ENCODE peak calls at places on chromosome 14, in ten cellular contexts. One of them, this sample, is unnamed.

GRCh38 chr14:88895116-88895515 is 70.7 kb downstream of the TTC8 start:
- DNase-seq in spleen: no peak
- DNase-seq in gastrocnemius medialis: no peak
- DNase-seq in cardiac muscle cell: no peak
- DNase-seq in fibroblast of lung: peak; percentile 63
- DNase-seq in dorsolateral prefrontal cortex: no peak
- DNase-seq in tibial artery: no peak
- DNase-seq in astrocyte of the spinal cord: peak; percentile 53
- DNase-seq in adrenal gland: no peak
- DNase-seq in upper lobe of right lung: no peak
- DNase-seq in this sample: peak; percentile 77

GRCh38 chr14:99633141-99633540 is 11.8 kb upstream of the HHIPL1 start:
- DNase-seq in spleen: no peak
- DNase-seq in gastrocnemius medialis: no peak
- DNase-seq in cardiac muscle cell: no peak
- DNase-seq in fibroblast of lung: no peak
- DNase-seq in dorsolateral prefrontal cortex: no peak
- DNase-seq in tibial artery: no peak
- DNase-seq in astrocyte of the spinal cord: no peak
- DNase-seq in adrenal gland: no peak
- DNase-seq in upper lobe of right lung: no peak
- DNase-seq in this sample: no peak

GRCh38 chr14:73787760-73788508 is 63.7 kb upstream of the PTGR2 start:
- DNase-seq in spleen: peak; percentile 34
- DNase-seq in gastrocnemius medialis: no peak
- DNase-seq in cardiac muscle cell: no peak
- DNase-seq in fibroblast of lung: peak; percentile 67
- DNase-seq in dorsolateral prefrontal cortex: no peak
- DNase-seq in tibial artery: no peak
- DNase-seq in astrocyte of the spinal cord: peak; percentile 53
- DNase-seq in adrenal gland: no peak
- DNase-seq in upper lobe of right lung: no peak
- DNase-seq in this sample: peak; percentile 42

GRCh38 chr14:63006515-63006914 is 38.7 kb downstream of the KCNH5 start:
- DNase-seq in spleen: no peak
- DNase-seq in gastrocnemius medialis: no peak
- DNase-seq in cardiac muscle cell: no peak
- DNase-seq in fibroblast of lung: peak; percentile 9
- DNase-seq in dorsolateral prefrontal cortex: no peak
- DNase-seq in tibial artery: no peak
- DNase-seq in astrocyte of the spinal cord: no peak
- DNase-seq in adrenal gland: no peak
- DNase-seq in upper lobe of right lung: no peak
- DNase-seq in this sample: no peak

GRCh38 chr14:103600503-103600902 is 28.5 kb upstream of the KLC1 start:
- DNase-seq in spleen: no peak
- DNase-seq in gastrocnemius medialis: no peak
- DNase-seq in cardiac muscle cell: no peak
- DNase-seq in fibroblast of lung: no peak
- DNase-seq in dorsolateral prefrontal cortex: no peak
- DNase-seq in tibial artery: no peak
- DNase-seq in astrocyte of the spinal cord: no peak
- DNase-seq in adrenal gland: no peak
- DNase-seq in upper lobe of right lung: no peak
- DNase-seq in this sample: no peak

GRCh38 chr14:70658899-70659298 is 17.2 kb downstream of the TTC9 start:
- DNase-seq in spleen: no peak
- DNase-seq in gastrocnemius medialis: no peak
- DNase-seq in cardiac muscle cell: no peak
- DNase-seq in fibroblast of lung: no peak
- DNase-seq in dorsolateral prefrontal cortex: no peak
- DNase-seq in tibial artery: no peak
- DNase-seq in astrocyte of the spinal cord: no peak
- DNase-seq in adrenal gland: no peak
- DNase-seq in upper lobe of right lung: no peak
- DNase-seq in this sample: no peak

GRCh38 chr14:64478634-64479250 is 13.4 kb downstream of the AKAP5 start:
- DNase-seq in spleen: no peak
- DNase-seq in gastrocnemius medialis: no peak
- DNase-seq in cardiac muscle cell: no peak
- DNase-seq in fibroblast of lung: peak; percentile 52
- DNase-seq in dorsolateral prefrontal cortex: no peak
- DNase-seq in tibial artery: no peak
- DNase-seq in astrocyte of the spinal cord: peak; percentile 47
- DNase-seq in adrenal gland: no peak
- DNase-seq in upper lobe of right lung: no peak
- DNase-seq in this sample: peak; percentile 19

GRCh38 chr14:76373456-76373855 is 2.5 kb upstream of the ESRRB start:
- DNase-seq in spleen: no peak
- DNase-seq in gastrocnemius medialis: no peak
- DNase-seq in cardiac muscle cell: no peak
- DNase-seq in fibroblast of lung: no peak
- DNase-seq in dorsolateral prefrontal cortex: no peak
- DNase-seq in tibial artery: no peak
- DNase-seq in astrocyte of the spinal cord: no peak
- DNase-seq in adrenal gland: no peak
- DNase-seq in upper lobe of right lung: no peak
- DNase-seq in this sample: peak; percentile 33

GRCh38 chr14:25833341-25834121 is 764.3 kb downstream of the NOVA1 start:
- DNase-seq in spleen: no peak
- DNase-seq in gastrocnemius medialis: no peak
- DNase-seq in cardiac muscle cell: peak; percentile 73
- DNase-seq in fibroblast of lung: peak; percentile 42
- DNase-seq in dorsolateral prefrontal cortex: peak; percentile 56
- DNase-seq in tibial artery: no peak
- DNase-seq in astrocyte of the spinal cord: peak; percentile 29
- DNase-seq in adrenal gland: peak; percentile 81
- DNase-seq in upper lobe of right lung: no peak
- DNase-seq in this sample: peak; percentile 67

GRCh38 chr14:52269100-52269499 is 1.6 kb downstream of the PTGDR start:
- DNase-seq in spleen: no peak
- DNase-seq in gastrocnemius medialis: no peak
- DNase-seq in cardiac muscle cell: no peak
- DNase-seq in fibroblast of lung: no peak
- DNase-seq in dorsolateral prefrontal cortex: no peak
- DNase-seq in tibial artery: no peak
- DNase-seq in astrocyte of the spinal cord: no peak
- DNase-seq in adrenal gland: no peak
- DNase-seq in upper lobe of right lung: no peak
- DNase-seq in this sample: no peak
- H3K4me3 ChIP-seq in spleen: peak overlapping the region; percentile 51
- H3K4me3 ChIP-seq in gastrocnemius medialis: peak overlapping the region; percentile 48
- H3K4me3 ChIP-seq in cardiac muscle cell: no peak overlapping the region
- H3K4me3 ChIP-seq in fibroblast of lung: peak overlapping the region; percentile 13
- H3K4me3 ChIP-seq in dorsolateral prefrontal cortex: no peak overlapping the region
- H3K4me3 ChIP-seq in tibial artery: peak overlapping the region; percentile 62
- H3K4me3 ChIP-seq in astrocyte of the spinal cord: no peak overlapping the region
- H3K4me3 ChIP-seq in adrenal gland: no peak overlapping the region
- H3K4me3 ChIP-seq in upper lobe of right lung: peak overlapping the region; percentile 47
- H3K4me3 ChIP-seq in this sample: no peak overlapping the region

GRCh38 chr14:21241218-21241819 is 27.9 kb downstream of the HNRNPC start:
- DNase-seq in spleen: no peak
- DNase-seq in gastrocnemius medialis: no peak
- DNase-seq in cardiac muscle cell: no peak
- DNase-seq in fibroblast of lung: peak; percentile 57
- DNase-seq in dorsolateral prefrontal cortex: no peak
- DNase-seq in tibial artery: no peak
- DNase-seq in astrocyte of the spinal cord: peak; percentile 32
- DNase-seq in adrenal gland: no peak
- DNase-seq in upper lobe of right lung: no peak
- DNase-seq in this sample: no peak
- TF ChIP-seq CTCF in spleen: no peak
- TF ChIP-seq CTCF in gastrocnemius medialis: peak; percentile 49
- TF ChIP-seq CTCF in cardiac muscle cell: peak; percentile 41
- TF ChIP-seq CTCF in fibroblast of lung: no peak
- TF ChIP-seq CTCF in dorsolateral prefrontal cortex: peak; percentile 56
- TF ChIP-seq CTCF in tibial artery: peak; percentile 25
- TF ChIP-seq CTCF in astrocyte of the spinal cord: peak; percentile 26
- TF ChIP-seq CTCF in adrenal gland: peak; percentile 51
- TF ChIP-seq CTCF in upper lobe of right lung: peak; percentile 47
- TF ChIP-seq CTCF in this sample: peak; percentile 20

GRCh38 chr14:33057585-33057984 is 118.9 kb downstream of the NPAS3 start:
- DNase-seq in spleen: no peak
- DNase-seq in gastrocnemius medialis: no peak
- DNase-seq in cardiac muscle cell: no peak
- DNase-seq in fibroblast of lung: no peak
- DNase-seq in dorsolateral prefrontal cortex: no peak
- DNase-seq in tibial artery: no peak
- DNase-seq in astrocyte of the spinal cord: no peak
- DNase-seq in adrenal gland: no peak
- DNase-seq in upper lobe of right lung: no peak
- DNase-seq in this sample: no peak
- H3K4me3 ChIP-seq in spleen: no peak overlapping the region
- H3K4me3 ChIP-seq in gastrocnemius medialis: no peak overlapping the region
- H3K4me3 ChIP-seq in cardiac muscle cell: no peak overlapping the region
- H3K4me3 ChIP-seq in fibroblast of lung: no peak overlapping the region
- H3K4me3 ChIP-seq in dorsolateral prefrontal cortex: no peak overlapping the region
- H3K4me3 ChIP-seq in tibial artery: no peak overlapping the region
- H3K4me3 ChIP-seq in astrocyte of the spinal cord: no peak overlapping the region
- H3K4me3 ChIP-seq in adrenal gland: no peak overlapping the region
- H3K4me3 ChIP-seq in upper lobe of right lung: no peak overlapping the region
- H3K4me3 ChIP-seq in this sample: no peak overlapping the region

GRCh38 chr14:101970830-101971400 is 6.5 kb downstream of the DYNC1H1 start:
- DNase-seq in spleen: no peak
- DNase-seq in gastrocnemius medialis: no peak
- DNase-seq in cardiac muscle cell: no peak
- DNase-seq in fibroblast of lung: no peak
- DNase-seq in dorsolateral prefrontal cortex: no peak
- DNase-seq in tibial artery: no peak
- DNase-seq in astrocyte of the spinal cord: no peak
- DNase-seq in adrenal gland: peak; percentile 43
- DNase-seq in upper lobe of right lung: no peak
- DNase-seq in this sample: no peak
- TF ChIP-seq CTCF in spleen: no peak
- TF ChIP-seq CTCF in gastrocnemius medialis: no peak
- TF ChIP-seq CTCF in cardiac muscle cell: no peak
- TF ChIP-seq CTCF in fibroblast of lung: no peak
- TF ChIP-seq CTCF in dorsolateral prefrontal cortex: no peak
- TF ChIP-seq CTCF in tibial artery: no peak
- TF ChIP-seq CTCF in astrocyte of the spinal cord: no peak
- TF ChIP-seq CTCF in adrenal gland: no peak
- TF ChIP-seq CTCF in upper lobe of right lung: no peak
- TF ChIP-seq CTCF in this sample: no peak

GRCh38 chr14:49770212-49770817 is 2.4 kb downstream of the KLHDC2 start:
- DNase-seq in spleen: no peak
- DNase-seq in gastrocnemius medialis: no peak
- DNase-seq in cardiac muscle cell: no peak
- DNase-seq in fibroblast of lung: peak; percentile 62
- DNase-seq in dorsolateral prefrontal cortex: no peak
- DNase-seq in tibial artery: no peak
- DNase-seq in astrocyte of the spinal cord: peak; percentile 47
- DNase-seq in adrenal gland: no peak
- DNase-seq in upper lobe of right lung: no peak
- DNase-seq in this sample: peak; percentile 5
- H3K4me3 ChIP-seq in spleen: no peak overlapping the region
- H3K4me3 ChIP-seq in gastrocnemius medialis: no peak overlapping the region
- H3K4me3 ChIP-seq in cardiac muscle cell: no peak overlapping the region
- H3K4me3 ChIP-seq in fibroblast of lung: no peak overlapping the region
- H3K4me3 ChIP-seq in dorsolateral prefrontal cortex: peak overlapping the region; percentile 97
- H3K4me3 ChIP-seq in tibial artery: peak overlapping the region; percentile 96
- H3K4me3 ChIP-seq in astrocyte of the spinal cord: no peak overlapping the region
- H3K4me3 ChIP-seq in adrenal gland: no peak overlapping the region
- H3K4me3 ChIP-seq in upper lobe of right lung: peak overlapping the region; percentile 96
- H3K4me3 ChIP-seq in this sample: peak overlapping the region; percentile 80